ENCODE peak calls at places on chromosomes 1 and 21, in six cellular contexts. D is GM12878, L is A549, C is HCT116, H is HepG2, X is endothelial cell of umbilical vein. Z is an unnamed sample.

GRCh38 chr1:36137776-36138175 is 11.5 kb downstream of the TRAPPC3 start:
- DNase-seq in D (no peak), L (no peak), C (no peak), H (no peak), X (no peak), Z (no peak)

GRCh38 chr21:29077651-29078090 is 4.2 kb upstream of the CCT8 start:
- DNase-seq in D (peak), L (peak), C (no peak), H (no peak), X (peak), Z (no peak)

GRCh38 chr1:82318921-82319320 is 518.2 kb downstream of the ADGRL2 start:
- DNase-seq in D (no peak), L (no peak), C (no peak), H (no peak), X (no peak), Z (no peak)

GRCh38 chr1:59116920-59117542 is 179.9 kb upstream of the FGGY start:
- DNase-seq in D (no peak), L (no peak), C (no peak), H (no peak), X (no peak), Z (peak)

GRCh38 chr1:119873166-119874025 is 22.9 kb downstream of the ADAM30 start:
- DNase-seq in D (no peak), L (no peak), C (no peak), H (no peak), X (no peak), Z (peak)

GRCh38 chr1:24205701-24206464 is 18.8 kb upstream of the IFNLR1 start:
- DNase-seq in D (no peak), L (no peak), C (no peak), H (no peak), X (no peak), Z (no peak)

GRCh38 chr1:89633745-89634625 is 1.1 kb downstream of the LRRC8C start:
- DNase-seq in D (no peak), L (peak), C (no peak), H (no peak), X (peak), Z (peak)

GRCh38 chr1:154851392-154852177 is 18.5 kb downstream of the KCNN3 start:
- DNase-seq in D (no peak), L (no peak), C (peak), H (no peak), X (no peak), Z (no peak)

GRCh38 chr1:40692429-40692905 is 963 bp downstream of the NFYC start:
- DNase-seq in D (no peak), L (no peak), C (no peak), H (peak), X (no peak), Z (no peak)

GRCh38 chr1:42767510-42767924 is 468 bp downstream of the C1orf50 start:
- DNase-seq in D (no peak), L (no peak), C (no peak), H (peak), X (no peak), Z (no peak)

GRCh38 chr1:220701974-220702373 is 11.8 kb downstream of the C1orf115 start:
- DNase-seq in D (no peak), L (no peak), C (no peak), H (no peak), X (no peak), Z (peak)

GRCh38 chr21:14598065-14598464 is 52.0 kb upstream of the SAMSN1 start:
- DNase-seq in D (no peak), L (no peak), C (no peak), H (no peak), X (no peak), Z (no peak)

GRCh38 chr1:109454497-109455133 is 11.7 kb upstream of the SYPL2 start:
- DNase-seq in D (no peak), L (no peak), C (no peak), H (no peak), X (no peak), Z (no peak)

GRCh38 chr1:183262628-183263220 is 76.7 kb downstream of the LAMC2 start:
- DNase-seq in D (no peak), L (no peak), C (no peak), H (no peak), X (no peak), Z (no peak)

GRCh38 chr1:31949862-31950261 is 11.7 kb upstream of the PTP4A2 start:
- DNase-seq in D (no peak), L (no peak), C (no peak), H (no peak), X (no peak), Z (no peak)
- TF ChIP-seq MAX in D (no peak), L (no peak), C (no peak), H (no peak), X (no peak), Z (no peak)

DNA sequence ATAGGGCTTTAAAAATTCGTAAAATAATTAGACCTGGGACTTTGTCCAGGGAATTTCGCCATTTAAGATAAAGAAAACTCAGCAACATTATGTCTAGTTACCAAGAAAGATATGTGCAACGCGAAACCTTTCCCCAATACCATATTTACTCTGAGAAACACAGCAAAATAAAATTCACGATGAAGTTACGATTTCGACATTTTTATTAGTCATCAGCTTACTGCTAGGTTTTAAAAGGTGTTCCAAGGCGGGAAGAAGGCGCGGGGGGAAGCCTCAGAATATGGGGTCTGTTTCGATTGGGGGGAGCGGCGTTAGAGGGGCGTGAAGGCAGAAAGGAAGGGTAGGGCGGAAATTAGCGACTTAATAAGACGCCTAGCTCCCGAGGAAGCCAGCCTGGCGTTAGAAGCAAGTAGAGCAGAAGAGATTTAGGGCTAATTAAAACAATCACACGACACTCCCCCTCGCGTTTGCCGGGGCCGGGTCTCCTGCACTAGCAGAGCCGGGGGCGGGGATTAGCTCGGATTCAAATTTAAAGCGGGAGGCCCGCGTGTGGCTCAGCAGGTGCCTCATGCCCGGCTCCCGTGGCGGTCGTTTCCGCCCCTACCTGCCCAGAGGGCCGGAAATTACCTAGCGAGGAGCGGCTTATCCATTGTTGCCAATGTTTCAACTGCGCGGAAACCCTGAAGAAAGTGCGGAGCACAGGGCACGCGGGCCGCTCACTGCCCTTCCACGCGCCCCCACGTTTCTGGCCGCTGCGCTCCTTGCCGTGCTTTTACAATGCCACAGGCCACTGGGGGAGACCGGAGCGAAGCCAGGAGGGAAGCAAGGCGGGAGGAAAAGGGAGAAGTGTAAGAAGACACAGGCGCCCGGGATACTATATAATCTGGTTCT is 795 bp upstream of the POU2F1 start:
- DNase-seq in D (peak), L (peak), C (peak), H (peak), X (peak), Z (peak)
- TF ChIP-seq POLR2A in D (peak), L (peak), C (peak), H (peak), X (peak), Z (peak)

DNA sequence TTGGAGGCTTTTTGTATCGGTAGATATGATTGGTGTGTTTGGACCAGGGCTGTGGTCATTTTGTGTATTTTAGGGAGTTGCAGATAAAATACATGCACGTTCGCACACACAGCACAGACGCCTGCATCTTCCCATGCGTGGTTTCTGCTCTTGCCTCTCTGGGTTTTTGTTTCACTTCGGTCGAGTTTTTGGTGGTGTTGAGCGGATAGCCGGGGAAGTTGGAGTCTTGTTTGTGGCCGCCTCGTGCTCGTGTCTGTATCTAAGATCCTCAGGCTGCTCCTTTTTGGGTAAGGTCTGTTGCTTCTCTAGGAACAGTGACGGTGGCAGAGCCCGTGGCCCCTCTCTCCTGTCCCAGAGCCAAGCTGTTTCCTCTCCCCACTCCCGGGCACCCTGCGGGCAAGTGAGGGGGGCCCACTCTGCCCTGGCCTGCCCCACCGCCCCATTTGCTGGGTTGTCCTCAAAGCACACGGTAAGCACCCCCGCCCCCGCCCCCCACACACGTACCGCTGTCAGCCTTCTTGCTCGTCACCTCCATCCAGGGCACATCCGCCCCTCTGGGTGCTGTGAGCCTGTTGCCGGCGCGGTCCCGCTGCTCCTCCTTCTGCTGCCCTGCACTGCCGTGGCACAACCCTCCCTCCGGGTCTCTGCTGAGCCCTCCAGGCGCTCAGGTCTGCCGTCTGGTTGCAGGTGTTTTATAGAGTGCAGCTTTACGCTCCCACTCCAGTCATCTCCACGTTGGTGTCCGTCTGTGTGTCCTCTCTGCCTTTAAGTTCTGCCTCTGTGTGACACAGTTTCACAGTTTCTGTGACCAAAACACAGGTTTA is 51.9 kb downstream of the AGPAT3 start:
- DNase-seq in D (peak), L (no peak), C (no peak), H (no peak), X (no peak), Z (peak)
- TF ChIP-seq MAX in D (no peak), L (no peak), C (no peak), H (no peak), X (no peak), Z (no peak)

GRCh38 chr1:74729741-74730478 is 2.9 kb downstream of the CRYZ start:
- DNase-seq in D (no peak), L (peak), C (peak), H (peak), X (no peak), Z (no peak)
- TF ChIP-seq POLR2A in D (no peak), L (no peak), C (no peak), H (no peak), X (no peak), Z (no peak)